ENCODE peak calls at places on chromosomes 12 and 14, in nine cellular contexts. One of them, this sample, is unnamed.

GRCh38 chr12:80567391-80567790 is 123.4 kb downstream of the PTPRQ start:
- DNase-seq in body of pancreas: no peak
- DNase-seq in lower leg skin: no peak
- DNase-seq in heart left ventricle: no peak
- DNase-seq in endothelial cell of umbilical vein: no peak
- DNase-seq in sigmoid colon: no peak
- DNase-seq in K562: no peak
- DNase-seq in upper lobe of left lung: no peak
- DNase-seq in A549: no peak
- DNase-seq in this sample: no peak

GRCh38 chr12:29103539-29103974 is 45.5 kb upstream of the FAR2 start:
- DNase-seq in body of pancreas: no peak
- DNase-seq in lower leg skin: no peak
- DNase-seq in heart left ventricle: no peak
- DNase-seq in endothelial cell of umbilical vein: no peak
- DNase-seq in sigmoid colon: no peak
- DNase-seq in K562: no peak
- DNase-seq in upper lobe of left lung: peak
- DNase-seq in A549: no peak
- DNase-seq in this sample: no peak

GRCh38 chr14:79091381-79091963 is 921.3 kb downstream of the NRXN3 start:
- DNase-seq in body of pancreas: peak
- DNase-seq in lower leg skin: no peak
- DNase-seq in heart left ventricle: no peak
- DNase-seq in endothelial cell of umbilical vein: no peak
- DNase-seq in sigmoid colon: no peak
- DNase-seq in K562: no peak
- DNase-seq in upper lobe of left lung: no peak
- DNase-seq in A549: no peak
- DNase-seq in this sample: no peak

GRCh38 chr14:23061995-23062394 is 4.7 kb upstream of the CDH24 start:
- DNase-seq in body of pancreas: peak
- DNase-seq in lower leg skin: peak
- DNase-seq in heart left ventricle: no peak
- DNase-seq in endothelial cell of umbilical vein: peak
- DNase-seq in sigmoid colon: peak
- DNase-seq in K562: no peak
- DNase-seq in upper lobe of left lung: peak
- DNase-seq in A549: peak
- DNase-seq in this sample: no peak

GRCh38 chr12:108821407-108822397 is 35.7 kb downstream of the SSH1 start:
- DNase-seq in body of pancreas: no peak
- DNase-seq in lower leg skin: no peak
- DNase-seq in heart left ventricle: no peak
- DNase-seq in endothelial cell of umbilical vein: no peak
- DNase-seq in sigmoid colon: no peak
- DNase-seq in K562: peak
- DNase-seq in upper lobe of left lung: peak
- DNase-seq in A549: no peak
- DNase-seq in this sample: no peak

GRCh38 chr12:14841761-14842160 is 1.6 kb downstream of the ART4 start:
- DNase-seq in body of pancreas: peak
- DNase-seq in lower leg skin: peak
- DNase-seq in heart left ventricle: no peak
- DNase-seq in endothelial cell of umbilical vein: peak
- DNase-seq in sigmoid colon: peak
- DNase-seq in K562: no peak
- DNase-seq in upper lobe of left lung: peak
- DNase-seq in A549: peak
- DNase-seq in this sample: peak

GRCh38 chr14:68401320-68401719 is 391.5 kb downstream of the ZFP36L1 start:
- DNase-seq in body of pancreas: no peak
- DNase-seq in lower leg skin: no peak
- DNase-seq in heart left ventricle: no peak
- DNase-seq in endothelial cell of umbilical vein: no peak
- DNase-seq in sigmoid colon: no peak
- DNase-seq in K562: no peak
- DNase-seq in upper lobe of left lung: no peak
- DNase-seq in A549: no peak
- DNase-seq in this sample: no peak

GRCh38 chr12:24822121-24822899 is 126.6 kb downstream of the BCAT1 start:
- DNase-seq in body of pancreas: no peak
- DNase-seq in lower leg skin: no peak
- DNase-seq in heart left ventricle: no peak
- DNase-seq in endothelial cell of umbilical vein: no peak
- DNase-seq in sigmoid colon: no peak
- DNase-seq in K562: no peak
- DNase-seq in upper lobe of left lung: no peak
- DNase-seq in A549: no peak
- DNase-seq in this sample: no peak

GRCh38 chr12:117151195-117152031 is 38.9 kb downstream of the FBXO21 start:
- DNase-seq in body of pancreas: peak
- DNase-seq in lower leg skin: peak
- DNase-seq in heart left ventricle: peak
- DNase-seq in endothelial cell of umbilical vein: peak
- DNase-seq in sigmoid colon: peak
- DNase-seq in K562: peak
- DNase-seq in upper lobe of left lung: peak
- DNase-seq in A549: peak
- DNase-seq in this sample: peak

GRCh38 chr12:115155665-115156645 is 472.0 kb upstream of the TBX3 start:
- DNase-seq in body of pancreas: no peak
- DNase-seq in lower leg skin: no peak
- DNase-seq in heart left ventricle: no peak
- DNase-seq in endothelial cell of umbilical vein: no peak
- DNase-seq in sigmoid colon: no peak
- DNase-seq in K562: no peak
- DNase-seq in upper lobe of left lung: no peak
- DNase-seq in A549: peak
- DNase-seq in this sample: no peak

GRCh38 chr12:62210422-62210821 is 49.8 kb upstream of the USP15 start:
- DNase-seq in body of pancreas: peak
- DNase-seq in lower leg skin: no peak
- DNase-seq in heart left ventricle: no peak
- DNase-seq in endothelial cell of umbilical vein: peak
- DNase-seq in sigmoid colon: no peak
- DNase-seq in K562: peak
- DNase-seq in upper lobe of left lung: peak
- DNase-seq in A549: peak
- DNase-seq in this sample: no peak

GRCh38 chr12:66144796-66145754 is 14.5 kb upstream of the LLPH start:
- DNase-seq in body of pancreas: peak
- DNase-seq in lower leg skin: no peak
- DNase-seq in heart left ventricle: no peak
- DNase-seq in endothelial cell of umbilical vein: peak
- DNase-seq in sigmoid colon: peak
- DNase-seq in K562: peak
- DNase-seq in upper lobe of left lung: peak
- DNase-seq in A549: peak
- DNase-seq in this sample: no peak

GRCh38 chr12:124188059-124188458 is 106.8 kb upstream of the RFLNA start:
- DNase-seq in body of pancreas: no peak
- DNase-seq in lower leg skin: no peak
- DNase-seq in heart left ventricle: no peak
- DNase-seq in endothelial cell of umbilical vein: no peak
- DNase-seq in sigmoid colon: no peak
- DNase-seq in K562: no peak
- DNase-seq in upper lobe of left lung: no peak
- DNase-seq in A549: no peak
- DNase-seq in this sample: no peak

GRCh38 chr12:130932061-130932650 is 21.6 kb upstream of the ADGRD1 start:
- DNase-seq in body of pancreas: no peak
- DNase-seq in lower leg skin: peak
- DNase-seq in heart left ventricle: no peak
- DNase-seq in endothelial cell of umbilical vein: no peak
- DNase-seq in sigmoid colon: no peak
- DNase-seq in K562: no peak
- DNase-seq in upper lobe of left lung: no peak
- DNase-seq in A549: no peak
- DNase-seq in this sample: no peak

GRCh38 chr14:101363880-101364391 is 197.4 kb upstream of the DIO3 start:
- DNase-seq in body of pancreas: no peak
- DNase-seq in lower leg skin: no peak
- DNase-seq in heart left ventricle: no peak
- DNase-seq in endothelial cell of umbilical vein: no peak
- DNase-seq in sigmoid colon: peak
- DNase-seq in K562: no peak
- DNase-seq in upper lobe of left lung: no peak
- DNase-seq in A549: no peak
- DNase-seq in this sample: no peak

GRCh38 chr12:14395059-14395778 is 29.7 kb downstream of the ATF7IP start:
- DNase-seq in body of pancreas: no peak
- DNase-seq in lower leg skin: no peak
- DNase-seq in heart left ventricle: no peak
- DNase-seq in endothelial cell of umbilical vein: no peak
- DNase-seq in sigmoid colon: no peak
- DNase-seq in K562: peak
- DNase-seq in upper lobe of left lung: no peak
- DNase-seq in A549: no peak
- DNase-seq in this sample: no peak

GRCh38 chr12:49972122-49972521 is 625 bp upstream of the AQP6 start:
- DNase-seq in body of pancreas: no peak
- DNase-seq in lower leg skin: no peak
- DNase-seq in heart left ventricle: no peak
- DNase-seq in endothelial cell of umbilical vein: no peak
- DNase-seq in sigmoid colon: peak
- DNase-seq in K562: peak
- DNase-seq in upper lobe of left lung: no peak
- DNase-seq in A549: no peak
- DNase-seq in this sample: no peak

GRCh38 chr14:104135121-104135903 is 3.1 kb upstream of the KIF26A start:
- DNase-seq in body of pancreas: no peak
- DNase-seq in lower leg skin: peak
- DNase-seq in heart left ventricle: peak
- DNase-seq in endothelial cell of umbilical vein: peak
- DNase-seq in sigmoid colon: no peak
- DNase-seq in K562: no peak
- DNase-seq in upper lobe of left lung: no peak
- DNase-seq in A549: peak
- DNase-seq in this sample: peak

GRCh38 chr14:104278214-104278534 is 139.8 kb downstream of the KIF26A start:
- DNase-seq in body of pancreas: no peak
- DNase-seq in lower leg skin: no peak
- DNase-seq in heart left ventricle: peak
- DNase-seq in endothelial cell of umbilical vein: no peak
- DNase-seq in sigmoid colon: no peak
- DNase-seq in K562: no peak
- DNase-seq in upper lobe of left lung: no peak
- DNase-seq in A549: no peak
- DNase-seq in this sample: no peak

GRCh38 chr14:31441273-31442110 is 15.8 kb downstream of the DTD2 start:
- DNase-seq in body of pancreas: no peak
- DNase-seq in lower leg skin: no peak
- DNase-seq in heart left ventricle: no peak
- DNase-seq in endothelial cell of umbilical vein: no peak
- DNase-seq in sigmoid colon: no peak
- DNase-seq in K562: no peak
- DNase-seq in upper lobe of left lung: no peak
- DNase-seq in A549: no peak
- DNase-seq in this sample: no peak

GRCh38 chr12:105330283-105330937 is at the start of gene C12orf75:
- DNase-seq in body of pancreas: peak
- DNase-seq in lower leg skin: peak
- DNase-seq in heart left ventricle: peak
- DNase-seq in endothelial cell of umbilical vein: peak
- DNase-seq in sigmoid colon: peak
- DNase-seq in K562: peak
- DNase-seq in upper lobe of left lung: peak
- DNase-seq in A549: peak
- DNase-seq in this sample: peak
- TF ChIP-seq POLR2A in body of pancreas: no peak
- TF ChIP-seq POLR2A in lower leg skin: no peak
- TF ChIP-seq POLR2A in heart left ventricle: no peak
- TF ChIP-seq POLR2A in endothelial cell of umbilical vein: no peak
- TF ChIP-seq POLR2A in sigmoid colon: no peak
- TF ChIP-seq POLR2A in K562: no peak
- TF ChIP-seq POLR2A in upper lobe of left lung: no peak
- TF ChIP-seq POLR2A in A549: peak
- TF ChIP-seq POLR2A in this sample: no peak

DNA sequence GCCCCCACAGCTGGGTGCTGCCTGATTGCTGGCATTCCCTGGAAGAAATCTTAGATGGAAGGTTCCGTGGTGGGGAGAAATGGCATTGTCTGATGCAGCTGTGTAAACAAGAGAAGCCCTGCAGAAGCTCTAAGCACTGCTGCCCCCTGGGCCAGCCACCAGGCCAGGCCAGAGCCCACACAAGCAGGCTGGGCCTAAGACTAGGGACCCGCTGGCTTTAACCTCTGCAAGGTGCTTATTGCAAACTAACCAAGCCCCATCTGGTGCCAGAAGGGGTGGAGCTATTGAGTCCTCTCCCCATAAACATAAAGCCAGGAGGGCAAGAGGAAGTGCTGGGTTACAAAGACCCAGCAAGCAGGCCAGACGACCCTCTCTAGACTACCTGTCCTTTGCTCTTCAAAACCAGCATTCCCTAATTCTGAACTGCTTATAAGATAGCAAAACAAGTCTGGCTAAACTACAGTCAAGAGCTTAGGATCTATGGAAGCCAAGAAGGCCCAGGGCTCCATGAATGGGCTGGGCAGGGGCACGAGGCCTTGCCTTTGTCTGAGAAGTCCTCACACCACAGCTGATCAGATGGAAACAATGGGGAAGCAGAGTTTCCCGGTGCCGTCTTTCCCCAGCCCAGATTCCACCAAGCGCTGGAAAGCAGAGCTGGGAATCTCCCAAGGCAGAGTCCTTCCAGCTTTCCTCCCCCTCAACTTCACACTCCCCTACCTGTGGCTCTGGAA is 28.8 kb downstream of the P2RX4 start:
- DNase-seq in body of pancreas: peak
- DNase-seq in lower leg skin: no peak
- DNase-seq in heart left ventricle: no peak
- DNase-seq in endothelial cell of umbilical vein: peak
- DNase-seq in sigmoid colon: no peak
- DNase-seq in K562: no peak
- DNase-seq in upper lobe of left lung: no peak
- DNase-seq in A549: no peak
- DNase-seq in this sample: no peak
- TF ChIP-seq POLR2A in body of pancreas: no peak
- TF ChIP-seq POLR2A in lower leg skin: no peak
- TF ChIP-seq POLR2A in heart left ventricle: no peak
- TF ChIP-seq POLR2A in endothelial cell of umbilical vein: no peak
- TF ChIP-seq POLR2A in sigmoid colon: no peak
- TF ChIP-seq POLR2A in K562: no peak
- TF ChIP-seq POLR2A in upper lobe of left lung: no peak
- TF ChIP-seq POLR2A in A549: no peak
- TF ChIP-seq POLR2A in this sample: no peak

GRCh38 chr12:78164154-78164553 is 333.5 kb downstream of the NAV3 start:
- DNase-seq in body of pancreas: no peak
- DNase-seq in lower leg skin: no peak
- DNase-seq in heart left ventricle: no peak
- DNase-seq in endothelial cell of umbilical vein: no peak
- DNase-seq in sigmoid colon: no peak
- DNase-seq in K562: no peak
- DNase-seq in upper lobe of left lung: no peak
- DNase-seq in A549: no peak
- DNase-seq in this sample: no peak
- TF ChIP-seq POLR2A in body of pancreas: no peak
- TF ChIP-seq POLR2A in lower leg skin: no peak
- TF ChIP-seq POLR2A in heart left ventricle: no peak
- TF ChIP-seq POLR2A in endothelial cell of umbilical vein: no peak
- TF ChIP-seq POLR2A in sigmoid colon: no peak
- TF ChIP-seq POLR2A in K562: no peak
- TF ChIP-seq POLR2A in upper lobe of left lung: no peak
- TF ChIP-seq POLR2A in A549: no peak
- TF ChIP-seq POLR2A in this sample: no peak

GRCh38 chr12:55817352-55818139 is at the start of the genes ORMDL2 and SARNP:
- DNase-seq in body of pancreas: peak
- DNase-seq in lower leg skin: peak
- DNase-seq in heart left ventricle: peak
- DNase-seq in endothelial cell of umbilical vein: peak
- DNase-seq in sigmoid colon: peak
- DNase-seq in K562: peak
- DNase-seq in upper lobe of left lung: peak
- DNase-seq in A549: peak
- DNase-seq in this sample: peak
- TF ChIP-seq POLR2A in body of pancreas: peak
- TF ChIP-seq POLR2A in lower leg skin: no peak
- TF ChIP-seq POLR2A in heart left ventricle: peak
- TF ChIP-seq POLR2A in endothelial cell of umbilical vein: peak
- TF ChIP-seq POLR2A in sigmoid colon: peak
- TF ChIP-seq POLR2A in K562: peak
- TF ChIP-seq POLR2A in upper lobe of left lung: peak
- TF ChIP-seq POLR2A in A549: peak
- TF ChIP-seq POLR2A in this sample: no peak

This sample was measured in suprapubic skin.